ENCODE peak calls at places on chromosomes 1 and 21, in ten cellular contexts. One of them, this sample, is unnamed.

GRCh38 chr1:232443372-232443771 is 186.6 kb downstream of the SIPA1L2 start:
- DNase-seq in HFF-Myc: no peak
- DNase-seq in nephron progenitor cell: no peak
- DNase-seq in renal cortical epithelial cell: peak
- DNase-seq in A549: no peak
- DNase-seq in naive thymus-derived CD8-positive, alpha-beta T cell: no peak
- DNase-seq in retinal pigment epithelial cell: no peak
- DNase-seq in amygdala: no peak
- DNase-seq in fibroblast of lung: no peak
- DNase-seq in SW480: no peak
- DNase-seq in this sample: no peak

GRCh38 chr1:209513226-209513625 is 70.3 kb upstream of the CAMK1G start:
- DNase-seq in amygdala: no peak
- DNase-seq in nephron progenitor cell: peak
- DNase-seq in SW480: peak
- DNase-seq in retinal pigment epithelial cell: peak
- DNase-seq in fibroblast of lung: peak
- DNase-seq in A549: peak
- DNase-seq in naive thymus-derived CD8-positive, alpha-beta T cell: no peak
- DNase-seq in HFF-Myc: peak
- DNase-seq in renal cortical epithelial cell: peak
- DNase-seq in this sample: no peak

GRCh38 chr1:68949999-68950398 is 453.1 kb upstream of the DEPDC1 start:
- DNase-seq in amygdala: no peak
- DNase-seq in nephron progenitor cell: no peak
- DNase-seq in naive thymus-derived CD8-positive, alpha-beta T cell: no peak
- DNase-seq in retinal pigment epithelial cell: no peak
- DNase-seq in renal cortical epithelial cell: no peak
- DNase-seq in SW480: no peak
- DNase-seq in A549: no peak
- DNase-seq in HFF-Myc: no peak
- DNase-seq in fibroblast of lung: no peak
- DNase-seq in this sample: no peak

GRCh38 chr21:43703068-43703880 is 15.7 kb upstream of the PDXK start:
- DNase-seq in naive thymus-derived CD8-positive, alpha-beta T cell: peak
- DNase-seq in SW480: no peak
- DNase-seq in HFF-Myc: peak
- DNase-seq in amygdala: no peak
- DNase-seq in fibroblast of lung: peak
- DNase-seq in nephron progenitor cell: no peak
- DNase-seq in A549: no peak
- DNase-seq in retinal pigment epithelial cell: peak
- DNase-seq in renal cortical epithelial cell: peak
- DNase-seq in this sample: no peak

GRCh38 chr1:7339953-7340352 is 431.1 kb upstream of the VAMP3 start:
- DNase-seq in fibroblast of lung: no peak
- DNase-seq in SW480: no peak
- DNase-seq in retinal pigment epithelial cell: no peak
- DNase-seq in naive thymus-derived CD8-positive, alpha-beta T cell: no peak
- DNase-seq in amygdala: no peak
- DNase-seq in HFF-Myc: no peak
- DNase-seq in renal cortical epithelial cell: no peak
- DNase-seq in A549: peak
- DNase-seq in nephron progenitor cell: no peak
- DNase-seq in this sample: no peak

GRCh38 chr21:42555756-42556438 is 42.2 kb downstream of the SLC37A1 start:
- DNase-seq in amygdala: no peak
- DNase-seq in naive thymus-derived CD8-positive, alpha-beta T cell: no peak
- DNase-seq in A549: no peak
- DNase-seq in retinal pigment epithelial cell: no peak
- DNase-seq in HFF-Myc: no peak
- DNase-seq in nephron progenitor cell: no peak
- DNase-seq in renal cortical epithelial cell: no peak
- DNase-seq in SW480: no peak
- DNase-seq in fibroblast of lung: no peak
- DNase-seq in this sample: no peak

GRCh38 chr1:46487818-46488218 is 1.8 kb upstream of the DMBX1 start:
- DNase-seq in renal cortical epithelial cell: no peak
- DNase-seq in HFF-Myc: no peak
- DNase-seq in nephron progenitor cell: peak
- DNase-seq in naive thymus-derived CD8-positive, alpha-beta T cell: no peak
- DNase-seq in retinal pigment epithelial cell: peak
- DNase-seq in fibroblast of lung: no peak
- DNase-seq in A549: peak
- DNase-seq in SW480: peak
- DNase-seq in amygdala: no peak
- DNase-seq in this sample: no peak

GRCh38 chr1:5975133-5975880 is 16.9 kb downstream of the NPHP4 start:
- DNase-seq in nephron progenitor cell: peak
- DNase-seq in renal cortical epithelial cell: peak
- DNase-seq in naive thymus-derived CD8-positive, alpha-beta T cell: no peak
- DNase-seq in HFF-Myc: peak
- DNase-seq in A549: peak
- DNase-seq in amygdala: peak
- DNase-seq in SW480: peak
- DNase-seq in retinal pigment epithelial cell: no peak
- DNase-seq in fibroblast of lung: peak
- DNase-seq in this sample: peak

GRCh38 chr1:90023691-90024090 is 28.8 kb downstream of the ZNF326 start:
- DNase-seq in retinal pigment epithelial cell: no peak
- DNase-seq in renal cortical epithelial cell: no peak
- DNase-seq in amygdala: no peak
- DNase-seq in naive thymus-derived CD8-positive, alpha-beta T cell: no peak
- DNase-seq in nephron progenitor cell: no peak
- DNase-seq in A549: no peak
- DNase-seq in HFF-Myc: no peak
- DNase-seq in fibroblast of lung: no peak
- DNase-seq in SW480: no peak
- DNase-seq in this sample: no peak

GRCh38 chr1:11388617-11389016 is 90.3 kb upstream of the DISP3 start:
- DNase-seq in fibroblast of lung: no peak
- DNase-seq in retinal pigment epithelial cell: no peak
- DNase-seq in A549: no peak
- DNase-seq in naive thymus-derived CD8-positive, alpha-beta T cell: no peak
- DNase-seq in HFF-Myc: no peak
- DNase-seq in amygdala: no peak
- DNase-seq in renal cortical epithelial cell: no peak
- DNase-seq in SW480: no peak
- DNase-seq in nephron progenitor cell: no peak
- DNase-seq in this sample: no peak

GRCh38 chr1:201728731-201729130 is 100.2 kb upstream of the IPO9 start:
- DNase-seq in naive thymus-derived CD8-positive, alpha-beta T cell: no peak
- DNase-seq in SW480: no peak
- DNase-seq in amygdala: no peak
- DNase-seq in HFF-Myc: no peak
- DNase-seq in fibroblast of lung: no peak
- DNase-seq in retinal pigment epithelial cell: no peak
- DNase-seq in A549: no peak
- DNase-seq in nephron progenitor cell: no peak
- DNase-seq in renal cortical epithelial cell: no peak
- DNase-seq in this sample: no peak

GRCh38 chr1:236176337-236177336 is 34.3 kb downstream of the GPR137B start:
- DNase-seq in HFF-Myc: no peak
- DNase-seq in fibroblast of lung: peak
- DNase-seq in amygdala: no peak
- DNase-seq in renal cortical epithelial cell: peak
- DNase-seq in naive thymus-derived CD8-positive, alpha-beta T cell: no peak
- DNase-seq in SW480: no peak
- DNase-seq in A549: peak
- DNase-seq in retinal pigment epithelial cell: no peak
- DNase-seq in nephron progenitor cell: no peak
- DNase-seq in this sample: no peak

GRCh38 chr1:204826970-204827369 is 43.7 kb upstream of the NFASC start:
- DNase-seq in fibroblast of lung: peak
- DNase-seq in HFF-Myc: no peak
- DNase-seq in naive thymus-derived CD8-positive, alpha-beta T cell: no peak
- DNase-seq in A549: peak
- DNase-seq in SW480: no peak
- DNase-seq in nephron progenitor cell: peak
- DNase-seq in renal cortical epithelial cell: no peak
- DNase-seq in amygdala: no peak
- DNase-seq in retinal pigment epithelial cell: no peak
- DNase-seq in this sample: no peak

GRCh38 chr1:232943679-232944252 is 6.6 kb upstream of the NTPCR start:
- DNase-seq in renal cortical epithelial cell: no peak
- DNase-seq in retinal pigment epithelial cell: no peak
- DNase-seq in amygdala: no peak
- DNase-seq in SW480: no peak
- DNase-seq in fibroblast of lung: no peak
- DNase-seq in A549: no peak
- DNase-seq in HFF-Myc: no peak
- DNase-seq in nephron progenitor cell: no peak
- DNase-seq in naive thymus-derived CD8-positive, alpha-beta T cell: no peak
- DNase-seq in this sample: no peak

GRCh38 chr1:203491664-203492485 is 2.1 kb upstream of the OPTC start:
- DNase-seq in SW480: no peak
- DNase-seq in HFF-Myc: no peak
- DNase-seq in renal cortical epithelial cell: no peak
- DNase-seq in fibroblast of lung: no peak
- DNase-seq in nephron progenitor cell: no peak
- DNase-seq in A549: no peak
- DNase-seq in retinal pigment epithelial cell: peak
- DNase-seq in amygdala: no peak
- DNase-seq in naive thymus-derived CD8-positive, alpha-beta T cell: no peak
- DNase-seq in this sample: no peak

GRCh38 chr1:203361843-203362524 is 11.1 kb upstream of the FMOD start:
- DNase-seq in A549: peak
- DNase-seq in amygdala: no peak
- DNase-seq in nephron progenitor cell: no peak
- DNase-seq in fibroblast of lung: peak
- DNase-seq in HFF-Myc: no peak
- DNase-seq in naive thymus-derived CD8-positive, alpha-beta T cell: no peak
- DNase-seq in retinal pigment epithelial cell: no peak
- DNase-seq in renal cortical epithelial cell: no peak
- DNase-seq in SW480: no peak
- DNase-seq in this sample: no peak

GRCh38 chr21:29219165-29219770 is 79.5 kb upstream of the BACH1 start:
- DNase-seq in retinal pigment epithelial cell: no peak
- DNase-seq in SW480: no peak
- DNase-seq in nephron progenitor cell: no peak
- DNase-seq in A549: no peak
- DNase-seq in renal cortical epithelial cell: no peak
- DNase-seq in naive thymus-derived CD8-positive, alpha-beta T cell: no peak
- DNase-seq in fibroblast of lung: no peak
- DNase-seq in HFF-Myc: no peak
- DNase-seq in amygdala: no peak
- DNase-seq in this sample: no peak

GRCh38 chr1:232020352-232020751 is 393.8 kb downstream of the DISC1 start:
- DNase-seq in nephron progenitor cell: no peak
- DNase-seq in SW480: no peak
- DNase-seq in HFF-Myc: no peak
- DNase-seq in naive thymus-derived CD8-positive, alpha-beta T cell: no peak
- DNase-seq in amygdala: no peak
- DNase-seq in retinal pigment epithelial cell: no peak
- DNase-seq in fibroblast of lung: no peak
- DNase-seq in renal cortical epithelial cell: no peak
- DNase-seq in A549: no peak
- DNase-seq in this sample: no peak

GRCh38 chr1:207024202-207025143 is 8.1 kb downstream of the C1orf116 start:
- DNase-seq in naive thymus-derived CD8-positive, alpha-beta T cell: no peak
- DNase-seq in renal cortical epithelial cell: no peak
- DNase-seq in fibroblast of lung: peak
- DNase-seq in HFF-Myc: no peak
- DNase-seq in amygdala: no peak
- DNase-seq in SW480: no peak
- DNase-seq in retinal pigment epithelial cell: no peak
- DNase-seq in A549: no peak
- DNase-seq in nephron progenitor cell: no peak
- DNase-seq in this sample: no peak

GRCh38 chr1:39943471-39944290 is 11.3 kb upstream of the MFSD2A start:
- DNase-seq in retinal pigment epithelial cell: no peak
- DNase-seq in HFF-Myc: no peak
- DNase-seq in A549: no peak
- DNase-seq in naive thymus-derived CD8-positive, alpha-beta T cell: no peak
- DNase-seq in amygdala: no peak
- DNase-seq in renal cortical epithelial cell: no peak
- DNase-seq in SW480: peak
- DNase-seq in nephron progenitor cell: no peak
- DNase-seq in fibroblast of lung: no peak
- DNase-seq in this sample: no peak

GRCh38 chr1:117436528-117436927 is 69.3 kb downstream of the MAN1A2 start:
- DNase-seq in renal cortical epithelial cell: no peak
- DNase-seq in HFF-Myc: no peak
- DNase-seq in retinal pigment epithelial cell: no peak
- DNase-seq in SW480: no peak
- DNase-seq in fibroblast of lung: peak
- DNase-seq in A549: no peak
- DNase-seq in amygdala: no peak
- DNase-seq in nephron progenitor cell: no peak
- DNase-seq in naive thymus-derived CD8-positive, alpha-beta T cell: no peak
- DNase-seq in this sample: no peak

GRCh38 chr1:234188454-234188792 is 184.8 kb upstream of the COA6 start:
- DNase-seq in renal cortical epithelial cell: peak
- DNase-seq in amygdala: no peak
- DNase-seq in SW480: peak
- DNase-seq in naive thymus-derived CD8-positive, alpha-beta T cell: no peak
- DNase-seq in HFF-Myc: no peak
- DNase-seq in fibroblast of lung: no peak
- DNase-seq in A549: peak
- DNase-seq in retinal pigment epithelial cell: peak
- DNase-seq in nephron progenitor cell: peak
- DNase-seq in this sample: no peak

GRCh38 chr1:46718340-46718726 is 581 bp downstream of the EFCAB14 start:
- DNase-seq in naive thymus-derived CD8-positive, alpha-beta T cell: no peak
- DNase-seq in nephron progenitor cell: no peak
- DNase-seq in retinal pigment epithelial cell: no peak
- DNase-seq in SW480: no peak
- DNase-seq in amygdala: no peak
- DNase-seq in HFF-Myc: no peak
- DNase-seq in fibroblast of lung: peak
- DNase-seq in A549: no peak
- DNase-seq in renal cortical epithelial cell: no peak
- DNase-seq in this sample: no peak

GRCh38 chr1:60746278-60746761 is 336.0 kb upstream of the NFIA start:
- DNase-seq in fibroblast of lung: no peak
- DNase-seq in HFF-Myc: no peak
- DNase-seq in naive thymus-derived CD8-positive, alpha-beta T cell: no peak
- DNase-seq in renal cortical epithelial cell: no peak
- DNase-seq in nephron progenitor cell: peak
- DNase-seq in retinal pigment epithelial cell: no peak
- DNase-seq in A549: no peak
- DNase-seq in SW480: no peak
- DNase-seq in amygdala: peak
- DNase-seq in this sample: peak

GRCh38 chr1:15214507-15214906 is 32.5 kb upstream of the FHAD1 start:
- DNase-seq in fibroblast of lung: no peak
- DNase-seq in renal cortical epithelial cell: peak
- DNase-seq in HFF-Myc: peak
- DNase-seq in naive thymus-derived CD8-positive, alpha-beta T cell: no peak
- DNase-seq in amygdala: no peak
- DNase-seq in nephron progenitor cell: peak
- DNase-seq in retinal pigment epithelial cell: no peak
- DNase-seq in A549: no peak
- DNase-seq in SW480: no peak
- DNase-seq in this sample: no peak

GRCh38 chr1:43275826-43276620 is 6.2 kb downstream of the TMEM125 start:
- DNase-seq in naive thymus-derived CD8-positive, alpha-beta T cell: no peak
- DNase-seq in retinal pigment epithelial cell: no peak
- DNase-seq in renal cortical epithelial cell: no peak
- DNase-seq in A549: no peak
- DNase-seq in SW480: no peak
- DNase-seq in amygdala: no peak
- DNase-seq in nephron progenitor cell: no peak
- DNase-seq in fibroblast of lung: no peak
- DNase-seq in HFF-Myc: no peak
- DNase-seq in this sample: no peak

GRCh38 chr1:113760102-113760804 is 967 bp upstream of the PHTF1 start:
- DNase-seq in renal cortical epithelial cell: no peak
- DNase-seq in nephron progenitor cell: no peak
- DNase-seq in fibroblast of lung: no peak
- DNase-seq in HFF-Myc: no peak
- DNase-seq in retinal pigment epithelial cell: no peak
- DNase-seq in amygdala: no peak
- DNase-seq in SW480: no peak
- DNase-seq in naive thymus-derived CD8-positive, alpha-beta T cell: no peak
- DNase-seq in A549: peak
- DNase-seq in this sample: no peak

GRCh38 chr1:228735871-228736586 is 750 bp downstream of the RHOU start:
- DNase-seq in SW480: peak
- DNase-seq in fibroblast of lung: peak
- DNase-seq in retinal pigment epithelial cell: no peak
- DNase-seq in naive thymus-derived CD8-positive, alpha-beta T cell: no peak
- DNase-seq in amygdala: no peak
- DNase-seq in HFF-Myc: no peak
- DNase-seq in A549: peak
- DNase-seq in renal cortical epithelial cell: no peak
- DNase-seq in nephron progenitor cell: peak
- DNase-seq in this sample: no peak